ENCODE peak calls at places on chromosomes 3 and 15, in eight cellular contexts. U is A673; F is stimulated activated CD4-positive, alpha-beta T cell treated with anti-CD3 and anti-CD28 coated beads, Interleukin-15, amount 100 ng/mL, for 1 hour; G is NCI-H187; S is skeletal muscle cell; I is aorta; Q is OCI-LY7; O is AG04450. E is an unnamed sample.

GRCh38 chr3:17094551-17094950 is 209.8 kb downstream of the PLCL2 start:
- DNase-seq in O (no peak), U (no peak), Q (no peak), S (no peak), I (no peak), G (no peak), F (no peak), E (no peak)

GRCh38 chr3:113275876-113276580 is 64.7 kb downstream of the BOC start:
- DNase-seq in G (no peak), I (no peak), U (peak; percentile 7), Q (peak; percentile 38), S (peak; percentile 57), F (no peak), O (no peak), E (peak; percentile 62)

GRCh38 chr3:188527389-188527788 is 373.4 kb downstream of the LPP start:
- DNase-seq in S (no peak), I (no peak), G (no peak), O (no peak), Q (no peak), U (no peak), F (no peak), E (no peak)

GRCh38 chr3:12507871-12508281 is 23.6 kb downstream of the TSEN2 start:
- DNase-seq in S (peak; percentile 87), F (no peak), Q (no peak), I (no peak), U (no peak), G (no peak), O (peak; percentile 27), E (peak; percentile 87)

GRCh38 chr3:119497824-119498187 is 541 bp upstream of the TIMMDC1 start:
- DNase-seq in G (no peak), Q (no peak), S (no peak), O (no peak), I (no peak), F (no peak), U (peak; percentile 5), E (peak; percentile 5)

GRCh38 chr15:59185725-59186124 is 20.9 kb upstream of the LDHAL6B start:
- DNase-seq in F (no peak), U (peak; percentile 15), G (no peak), Q (peak; percentile 29), O (no peak), S (no peak), I (no peak), E (no peak)

GRCh38 chr3:10700821-10701220 is 115.2 kb upstream of the SLC6A11 start:
- DNase-seq in G (no peak), O (no peak), Q (no peak), U (no peak), S (no peak), I (no peak), F (no peak), E (no peak)

GRCh38 chr3:150497956-150498355 is 48.3 kb downstream of the SERP1 start:
- DNase-seq in I (no peak), G (no peak), F (no peak), S (peak; percentile 10), Q (no peak), O (no peak), U (peak; percentile 15), E (no peak)

GRCh38 chr3:104575631-104576030 is 791.1 kb upstream of the ALCAM start:
- DNase-seq in U (no peak), G (no peak), S (no peak), F (no peak), Q (no peak), O (no peak), I (no peak), E (no peak)

GRCh38 chr3:112629425-112629824 is 11.5 kb downstream of the CCDC80 start:
- DNase-seq in G (no peak), O (peak; percentile 71), S (peak; percentile 80), F (no peak), U (peak; percentile 81), I (no peak), Q (no peak), E (peak; percentile 95)

GRCh38 chr3:132556467-132557159 is 40.5 kb upstream of the ACKR4 start:
- DNase-seq in S (no peak), I (no peak), G (no peak), O (no peak), U (peak; percentile 35), Q (no peak), F (no peak), E (no peak)

GRCh38 chr15:66701422-66702034 is 508 bp upstream of the SMAD6 start:
- DNase-seq in O (no peak), Q (no peak), F (no peak), S (no peak), G (no peak), I (peak; percentile 84), U (peak; percentile 84), E (no peak)

GRCh38 chr15:62262305-62262941 is 97.3 kb upstream of the C2CD4B start:
- DNase-seq in I (no peak), S (no peak), U (no peak), G (no peak), O (no peak), F (no peak), Q (no peak), E (no peak)

GRCh38 chr15:89448825-89449224 is 47.6 kb downstream of the RHCG start:
- DNase-seq in G (no peak), O (no peak), Q (no peak), U (no peak), F (no peak), I (no peak), S (no peak), E (no peak)

GRCh38 chr15:61038910-61039309 is 190.2 kb downstream of the RORA start:
- DNase-seq in F (no peak), I (no peak), O (no peak), Q (no peak), G (no peak), U (no peak), S (no peak), E (peak; percentile 28)

GRCh38 chr3:64645236-64645635 is 42.6 kb downstream of the ADAMTS9 start:
- DNase-seq in F (no peak), O (no peak), Q (no peak), I (no peak), S (no peak), G (no peak), U (no peak), E (no peak)

GRCh38 chr3:78757734-78758133 is 1010.1 kb downstream of the ROBO1 start:
- DNase-seq in I (no peak), F (no peak), G (no peak), S (no peak), U (no peak), Q (no peak), O (no peak), E (no peak)

GRCh38 chr3:20225769-20226168 is 39.8 kb upstream of the SGO1 start:
- DNase-seq in U (peak; percentile 62), O (no peak), Q (peak; percentile 10), S (no peak), G (no peak), F (no peak), I (no peak), E (peak; percentile 12)

GRCh38 chr3:46944191-46944590 is 32.4 kb downstream of the CCDC12 start:
- DNase-seq in S (no peak), F (no peak), I (no peak), Q (no peak), U (no peak), O (no peak), G (no peak), E (no peak)

GRCh38 chr15:75347222-75348033 is 589 bp downstream of the NEIL1 start:
- DNase-seq in U (peak; percentile 45), O (no peak), G (no peak), I (peak; percentile 89), F (peak; percentile 35), S (no peak), Q (peak; percentile 96), E (no peak)

GRCh38 chr15:68056097-68056865 is 2.2 kb downstream of the PIAS1 start:
- DNase-seq in G (no peak), I (no peak), O (no peak), Q (no peak), S (no peak), U (no peak), F (no peak), E (no peak)

GRCh38 chr3:28347374-28348285 is 891 bp upstream of the ZCWPW2 start:
- DNase-seq in Q (no peak), F (no peak), S (peak; percentile 53), I (no peak), G (no peak), O (no peak), U (peak; percentile 25), E (peak; percentile 72)

GRCh38 chr15:51375966-51376640 is 34.6 kb downstream of the GLDN start:
- DNase-seq in G (no peak), F (no peak), O (peak; percentile 18), S (no peak), Q (no peak), I (no peak), U (no peak), E (no peak)